ENCODE peak calls at places on chromosomes 16 and 17, in seven cellular contexts. One of them, this sample, is unnamed.

GRCh38 chr16:55779391-55780094 is 53.4 kb downstream of the CES1 start:
- DNase-seq in EL: no peak
- DNase-seq in cerebellar cortex: no peak
- DNase-seq in NCI-H1417: no peak
- DNase-seq in nucleus accumbens: no peak
- DNase-seq in LoVo: no peak
- DNase-seq in anterior cingulate cortex: no peak
- DNase-seq in this sample: no peak

GRCh38 chr17:79749156-79749815 is 18.5 kb downstream of the ENPP7 start:
- DNase-seq in EL: peak; percentile 14
- DNase-seq in cerebellar cortex: no peak
- DNase-seq in NCI-H1417: no peak
- DNase-seq in nucleus accumbens: no peak
- DNase-seq in LoVo: no peak
- DNase-seq in anterior cingulate cortex: no peak
- DNase-seq in this sample: no peak

GRCh38 chr16:89442990-89443726 is 47.2 kb downstream of the ANKRD11 start:
- DNase-seq in EL: peak; percentile 78
- DNase-seq in cerebellar cortex: peak; percentile 70
- DNase-seq in NCI-H1417: peak; percentile 1
- DNase-seq in nucleus accumbens: no peak
- DNase-seq in LoVo: peak; percentile 47
- DNase-seq in anterior cingulate cortex: no peak
- DNase-seq in this sample: peak; percentile 17

GRCh38 chr17:56985371-56986162 is 7.6 kb downstream of the SCPEP1 start:
- DNase-seq in EL: no peak
- DNase-seq in cerebellar cortex: no peak
- DNase-seq in NCI-H1417: no peak
- DNase-seq in nucleus accumbens: no peak
- DNase-seq in LoVo: no peak
- DNase-seq in anterior cingulate cortex: no peak
- DNase-seq in this sample: no peak

GRCh38 chr16:81366316-81366932 is 51.7 kb downstream of the GAN start:
- DNase-seq in EL: peak; percentile 55
- DNase-seq in cerebellar cortex: peak; percentile 58
- DNase-seq in NCI-H1417: peak; percentile 11
- DNase-seq in nucleus accumbens: no peak
- DNase-seq in LoVo: peak; percentile 36
- DNase-seq in anterior cingulate cortex: no peak
- DNase-seq in this sample: peak; percentile 60

GRCh38 chr17:38871247-38871991 is 1.6 kb downstream of the LASP1 start:
- DNase-seq in EL: peak; percentile 91
- DNase-seq in cerebellar cortex: no peak
- DNase-seq in NCI-H1417: no peak
- DNase-seq in nucleus accumbens: no peak
- DNase-seq in LoVo: peak; percentile 91
- DNase-seq in anterior cingulate cortex: no peak
- DNase-seq in this sample: peak; percentile 89

GRCh38 chr17:64055183-64056142 is 35.0 kb upstream of the ICAM2 start:
- DNase-seq in EL: no peak
- DNase-seq in cerebellar cortex: no peak
- DNase-seq in NCI-H1417: no peak
- DNase-seq in nucleus accumbens: no peak
- DNase-seq in LoVo: no peak
- DNase-seq in anterior cingulate cortex: no peak
- DNase-seq in this sample: no peak

GRCh38 chr17:64614266-64615011 is 47.7 kb downstream of the SMURF2 start:
- DNase-seq in EL: no peak
- DNase-seq in cerebellar cortex: no peak
- DNase-seq in NCI-H1417: no peak
- DNase-seq in nucleus accumbens: no peak
- DNase-seq in LoVo: no peak
- DNase-seq in anterior cingulate cortex: no peak
- DNase-seq in this sample: no peak

GRCh38 chr16:1272453-1273198 is 16.8 kb downstream of the TPSD1 start:
- DNase-seq in EL: no peak
- DNase-seq in cerebellar cortex: no peak
- DNase-seq in NCI-H1417: no peak
- DNase-seq in nucleus accumbens: no peak
- DNase-seq in LoVo: no peak
- DNase-seq in anterior cingulate cortex: no peak
- DNase-seq in this sample: peak; percentile 57

GRCh38 chr17:77303620-77304019 is 162.9 kb downstream of the SEC14L1 start:
- DNase-seq in EL: peak; percentile 63
- DNase-seq in cerebellar cortex: no peak
- DNase-seq in NCI-H1417: no peak
- DNase-seq in nucleus accumbens: no peak
- DNase-seq in LoVo: no peak
- DNase-seq in anterior cingulate cortex: no peak
- DNase-seq in this sample: no peak

GRCh38 chr17:7004398-7005253 is 7.8 kb upstream of the RNASEK start:
- DNase-seq in EL: peak; percentile 65
- DNase-seq in cerebellar cortex: peak; percentile 83
- DNase-seq in NCI-H1417: peak; percentile 63
- DNase-seq in nucleus accumbens: no peak
- DNase-seq in LoVo: peak; percentile 64
- DNase-seq in anterior cingulate cortex: no peak
- DNase-seq in this sample: peak; percentile 94

GRCh38 chr16:78240459-78241222 is 141.2 kb downstream of the WWOX start:
- DNase-seq in EL: no peak
- DNase-seq in cerebellar cortex: no peak
- DNase-seq in NCI-H1417: no peak
- DNase-seq in nucleus accumbens: no peak
- DNase-seq in LoVo: no peak
- DNase-seq in anterior cingulate cortex: no peak
- DNase-seq in this sample: peak; percentile 60

GRCh38 chr17:9446528-9446927 is 129.1 kb downstream of the STX8 start:
- DNase-seq in EL: no peak
- DNase-seq in cerebellar cortex: no peak
- DNase-seq in NCI-H1417: no peak
- DNase-seq in nucleus accumbens: no peak
- DNase-seq in LoVo: no peak
- DNase-seq in anterior cingulate cortex: no peak
- DNase-seq in this sample: no peak

This sample was measured in DMS53.